ENCODE peak calls at places on chromosome 16, in nine cellular contexts. G, M, N, Y, K, D, J, V and U are unnamed samples.

GRCh38 chr16:73066321-73066926 is 18.5 kb upstream of the ZFHX3 start:
- DNase-seq in V (no peak), G (no peak), D (no peak), J (no peak), N (no peak), Y (no peak), K (no peak), M (no peak), U (no peak)

GRCh38 chr16:12449795-12450194 is 353.9 kb downstream of the CPPED1 start:
- DNase-seq in M (no peak), K (no peak), J (no peak), D (no peak), G (no peak), V (no peak), Y (peak), N (no peak), U (no peak)

GRCh38 chr16:70789927-70790447 is 11.0 kb downstream of the VAC14 start:
- DNase-seq in N (no peak), K (no peak), M (no peak), Y (no peak), J (no peak), V (no peak), G (no peak), D (no peak), U (no peak)

GRCh38 chr16:53518550-53519416 is 15.8 kb upstream of the AKTIP start:
- DNase-seq in K (no peak), M (no peak), D (no peak), J (no peak), N (peak), V (peak), G (no peak), Y (peak), U (no peak)

GRCh38 chr16:14346278-14347142 is 275.4 kb downstream of the MRTFB start:
- DNase-seq in J (no peak), K (no peak), N (no peak), Y (no peak), G (no peak), D (no peak), V (no peak), M (no peak), U (no peak)

GRCh38 chr16:85148959-85149358 is 36.7 kb upstream of the CIBAR2 start:
- DNase-seq in G (no peak), J (no peak), V (no peak), K (peak), N (no peak), M (peak), Y (no peak), D (no peak), U (peak)

GRCh38 chr16:88616736-88617135 is 21.6 kb upstream of the IL17C start:
- DNase-seq in Y (no peak), M (no peak), J (no peak), K (no peak), G (no peak), V (no peak), N (no peak), D (no peak), U (no peak)

GRCh38 chr16:73768786-73769203 is 527.8 kb upstream of the PSMD7 start:
- DNase-seq in D (no peak), V (no peak), J (no peak), Y (no peak), G (no peak), K (peak), M (no peak), N (no peak), U (peak)

GRCh38 chr16:56614549-56614991 is 6.2 kb downstream of the MT2A start:
- DNase-seq in J (no peak), Y (peak), D (peak), N (no peak), V (no peak), M (no peak), K (peak), G (no peak), U (no peak)

GRCh38 chr16:50457979-50458461 is 89.2 kb upstream of the BRD7 start:
- DNase-seq in K (no peak), N (no peak), V (no peak), J (no peak), D (no peak), M (no peak), G (no peak), Y (no peak), U (no peak)